ENCODE peak calls at places on chromosomes 2 and 18, in six cellular contexts. B is AG10803, K is pancreas, J is lung, W is GM20000, A is Peyer's patch. Y is an unnamed sample.

GRCh38 chr18:22136395-22136794 is 33.0 kb upstream of the GATA6 start:
- DNase-seq in K (no peak), B (no peak), J (no peak), A (no peak), W (no peak), Y (no peak)

GRCh38 chr18:48848641-48849143 is 102.1 kb downstream of the SMAD7 start:
- DNase-seq in K (peak), W (no peak), A (no peak), B (no peak), J (no peak), Y (no peak)

GRCh38 chr2:151979694-151980093 is 119.2 kb downstream of the CACNB4 start:
- DNase-seq in K (no peak), J (no peak), B (no peak), W (no peak), A (no peak), Y (no peak)

GRCh38 chr2:58925676-58926081 is 684.6 kb upstream of the FANCL start:
- DNase-seq in W (no peak), K (no peak), J (no peak), B (peak), A (no peak), Y (no peak)

GRCh38 chr2:170711774-170712652 is 3.1 kb upstream of the SP5 start:
- DNase-seq in W (no peak), B (no peak), K (peak), A (no peak), J (no peak), Y (peak)

GRCh38 chr2:189421644-189422043 is 19.6 kb upstream of the WDR75 start:
- DNase-seq in A (no peak), J (no peak), B (peak), K (no peak), W (no peak), Y (no peak)

GRCh38 chr2:5524551-5524950 is 167.6 kb upstream of the SOX11 start:
- DNase-seq in B (no peak), J (no peak), K (no peak), W (no peak), A (no peak), Y (no peak)

GRCh38 chr2:102186676-102187190 is at the start of gene IL1RL2:
- DNase-seq in W (no peak), B (no peak), K (no peak), A (no peak), J (peak), Y (no peak)

GRCh38 chr2:241835605-241836004 is 23.1 kb downstream of the PDCD1 start:
- DNase-seq in K (no peak), J (no peak), B (no peak), A (no peak), W (no peak), Y (no peak)

GRCh38 chr2:144234115-144234772 is 285.7 kb downstream of the ZEB2 start:
- DNase-seq in B (no peak), W (no peak), A (no peak), K (no peak), J (no peak), Y (no peak)

GRCh38 chr2:119749405-119750066 is 10.2 kb upstream of the PTPN4 start:
- DNase-seq in W (no peak), A (no peak), B (no peak), K (no peak), J (no peak), Y (no peak)

GRCh38 chr2:88691339-88692183 is at the start of gene RPIA:
- DNase-seq in K (peak), J (peak), A (peak), B (peak), W (peak), Y (peak)

GRCh38 chr2:88694015-88694414 is 2.5 kb downstream of the RPIA start:
- DNase-seq in A (no peak), W (no peak), J (no peak), K (no peak), B (no peak), Y (no peak)

GRCh38 chr2:88692187-88692586 is 714 bp downstream of the RPIA start:
- DNase-seq in B (peak), K (peak), J (no peak), W (peak), A (peak), Y (peak)

GRCh38 chr2:88687384-88687783 is 4.1 kb upstream of the RPIA start:
- DNase-seq in B (no peak), A (no peak), K (no peak), W (no peak), J (no peak), Y (no peak)

DNA sequence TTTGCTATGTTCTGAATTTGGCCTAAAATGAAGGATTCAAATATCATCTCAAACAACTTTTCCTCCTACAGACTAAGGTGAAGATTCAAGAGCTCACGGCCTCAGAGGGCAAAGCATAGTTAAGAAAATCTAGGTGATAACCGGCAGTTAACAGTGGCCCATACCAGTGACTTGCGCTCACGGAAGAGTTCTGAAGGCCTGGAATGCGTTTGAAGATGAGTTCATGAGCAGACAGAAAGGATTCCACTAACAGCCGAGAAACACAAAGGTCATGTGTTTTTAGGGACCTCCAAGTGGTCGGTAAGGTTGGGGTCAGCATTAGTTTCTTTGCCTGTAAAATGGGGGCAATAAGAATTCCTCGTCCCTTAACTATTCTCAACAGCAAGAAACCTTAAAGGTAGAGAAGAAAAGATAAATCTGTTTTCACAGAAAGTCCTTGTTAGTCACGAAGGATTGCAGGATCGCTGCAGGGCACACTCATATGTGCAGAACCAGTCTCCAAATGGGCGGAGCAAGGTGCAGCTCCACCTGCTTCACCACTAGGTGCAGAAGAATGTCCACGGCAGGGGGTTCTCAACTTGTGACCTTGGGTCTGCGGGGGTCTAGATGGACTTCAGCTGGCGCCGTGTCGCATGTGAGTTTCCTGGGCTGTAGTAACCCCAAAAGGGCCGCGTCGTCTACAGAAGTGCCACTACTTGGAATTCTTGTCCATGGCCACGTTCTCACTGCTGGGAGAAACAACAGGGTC is 708 bp upstream of the RPIA start:
- DNase-seq in W (peak), B (peak), K (peak), J (no peak), A (peak), Y (peak)
- TF ChIP-seq CTCF in W (no peak), B (peak), K (no peak), J (no peak), A (peak), Y (no peak)

GRCh38 chr2:10720983-10721343 is 467 bp upstream of the ATP6V1C2 start:
- DNase-seq in K (no peak), W (peak), A (no peak), J (no peak), B (no peak), Y (no peak)

GRCh38 chr2:10720306-10720705 is 1.1 kb upstream of the ATP6V1C2 start:
- DNase-seq in A (no peak), W (no peak), J (no peak), K (no peak), B (no peak), Y (no peak)

GRCh38 chr2:10716581-10716980 is 4.8 kb upstream of the ATP6V1C2 start:
- DNase-seq in J (no peak), K (no peak), W (no peak), B (no peak), A (no peak), Y (no peak)

GRCh38 chr2:10721344-10722251 is at the start of gene ATP6V1C2:
- DNase-seq in B (no peak), A (peak), K (peak), J (peak), W (peak), Y (peak)

GRCh38 chr2:10717630-10718029 is 3.8 kb upstream of the ATP6V1C2 start:
- DNase-seq in J (no peak), A (no peak), K (no peak), W (no peak), B (peak), Y (no peak)
- TF ChIP-seq CTCF in J (no peak), A (no peak), K (no peak), W (no peak), B (no peak), Y (no peak)

GRCh38 chr2:10549621-10550020 is 101.5 kb upstream of the ODC1 start:
- DNase-seq in J (no peak), W (no peak), A (no peak), B (no peak), K (no peak), Y (no peak)

GRCh38 chr2:10550206-10551001 is 102.3 kb upstream of the ODC1 start:
- DNase-seq in K (no peak), W (no peak), B (no peak), J (no peak), A (no peak), Y (no peak)

GRCh38 chr2:10551496-10551895 is 103.4 kb upstream of the ODC1 start:
- DNase-seq in B (no peak), A (no peak), K (no peak), W (no peak), J (no peak), Y (no peak)

GRCh38 chr2:10552871-10553245 is 104.7 kb upstream of the ODC1 start:
- DNase-seq in K (no peak), W (no peak), J (no peak), B (no peak), A (no peak), Y (no peak)

GRCh38 chr2:10552220-10552870 is 104.2 kb upstream of the ODC1 start:
- DNase-seq in W (no peak), J (no peak), K (no peak), B (no peak), A (no peak), Y (no peak)
- TF ChIP-seq CTCF in W (no peak), J (no peak), K (no peak), B (no peak), A (no peak), Y (no peak)

GRCh38 chr2:233915133-233915532 is 2.0 kb upstream of the TRPM8 start:
- DNase-seq in K (no peak), B (no peak), J (no peak), A (no peak), W (no peak), Y (no peak)
- TF ChIP-seq CTCF in K (no peak), B (no peak), J (no peak), A (peak), W (no peak), Y (peak)